ENCODE peak calls at places on chromosomes 6 and 20, in nine cellular contexts. G is uterus, B is sigmoid colon, C is heart left ventricle, E is stomach, P is lower leg skin, I is thyroid gland, J is ovary, Q is adrenal gland. H is an unnamed sample.

GRCh38 chr6:79250107-79250514 is 15.6 kb upstream of the HMGN3 start:
- DNase-seq in P (no peak), G (no peak), J (no peak), I (no peak), C (no peak), E (no peak), Q (no peak), B (no peak), H (no peak)

GRCh38 chr6:94401311-94401710 is 982.0 kb upstream of the EPHA7 start:
- DNase-seq in P (no peak), B (no peak), I (no peak), E (no peak), G (no peak), J (no peak), C (no peak), Q (no peak), H (no peak)

GRCh38 chr6:10518461-10519216 is 2.5 kb upstream of the GCNT2 start:
- DNase-seq in C (no peak), J (no peak), P (peak; percentile 42), Q (no peak), B (no peak), E (no peak), G (no peak), I (no peak), H (no peak)

GRCh38 chr6:4299476-4299875 is 164.1 kb upstream of the ECI2 start:
- DNase-seq in G (no peak), E (no peak), Q (no peak), I (no peak), B (no peak), C (no peak), J (no peak), P (no peak), H (no peak)

GRCh38 chr20:33846291-33846916 is 35.3 kb downstream of the CHMP4B start:
- DNase-seq in Q (no peak), E (no peak), G (peak; percentile 64), P (no peak), B (peak; percentile 80), I (no peak), J (peak; percentile 55), C (peak; percentile 55), H (no peak)

GRCh38 chr6:132512638-132513632 is at the start of gene STX7:
- DNase-seq in E (peak; percentile 90), I (peak; percentile 93), G (peak; percentile 89), B (peak; percentile 94), C (peak; percentile 91), J (peak; percentile 88), Q (peak; percentile 94), P (peak; percentile 97), H (peak; percentile 95)

GRCh38 chr20:40690836-40691565 is 2.0 kb upstream of the MAFB start:
- DNase-seq in Q (no peak), B (no peak), I (no peak), P (peak; percentile 85), G (no peak), J (no peak), C (no peak), E (no peak), H (no peak)

GRCh38 chr6:170282512-170283158 is 8.2 kb downstream of the DLL1 start:
- DNase-seq in B (peak; percentile 46), G (no peak), I (no peak), J (no peak), P (no peak), C (no peak), Q (no peak), E (peak; percentile 20), H (no peak)

GRCh38 chr20:23350007-23350854 is at the start of gene NXT1:
- DNase-seq in J (peak; percentile 96), G (peak; percentile 98), Q (peak; percentile 99), C (peak; percentile 98), B (peak; percentile 99), I (peak; percentile 97), E (peak; percentile 98), P (peak; percentile 99), H (peak; percentile 96)
- TF ChIP-seq CTCF in J (no peak), G (no peak), Q (no peak), C (no peak), B (no peak), I (no peak), E (no peak), P (no peak), H (no peak)

GRCh38 chr6:20403766-20404640 is 2.3 kb downstream of the E2F3 start:
- DNase-seq in G (no peak), P (no peak), C (no peak), J (no peak), B (no peak), I (peak; percentile 14), Q (peak; percentile 59), E (peak; percentile 34), H (no peak)

GRCh38 chr6:20402181-20403079 is 751 bp downstream of the E2F3 start:
- DNase-seq in G (peak; percentile 34), I (peak; percentile 38), C (peak; percentile 62), E (peak; percentile 35), P (peak; percentile 87), B (peak; percentile 67), Q (peak; percentile 60), J (peak; percentile 12), H (peak; percentile 64)

GRCh38 chr6:20403080-20403765 is 1.5 kb downstream of the E2F3 start:
- DNase-seq in G (peak; percentile 64), P (peak; percentile 97), B (peak; percentile 91), C (peak; percentile 95), Q (peak; percentile 89), E (peak; percentile 84), J (peak; percentile 52), I (peak; percentile 89), H (peak; percentile 97)

GRCh38 chr6:20401403-20402180 is at the start of gene E2F3:
- DNase-seq in P (peak; percentile 100), J (peak; percentile 100), Q (peak; percentile 100), I (peak; percentile 100), C (peak; percentile 100), E (peak; percentile 100), B (peak; percentile 100), G (peak; percentile 99), H (peak; percentile 100)

DNA sequence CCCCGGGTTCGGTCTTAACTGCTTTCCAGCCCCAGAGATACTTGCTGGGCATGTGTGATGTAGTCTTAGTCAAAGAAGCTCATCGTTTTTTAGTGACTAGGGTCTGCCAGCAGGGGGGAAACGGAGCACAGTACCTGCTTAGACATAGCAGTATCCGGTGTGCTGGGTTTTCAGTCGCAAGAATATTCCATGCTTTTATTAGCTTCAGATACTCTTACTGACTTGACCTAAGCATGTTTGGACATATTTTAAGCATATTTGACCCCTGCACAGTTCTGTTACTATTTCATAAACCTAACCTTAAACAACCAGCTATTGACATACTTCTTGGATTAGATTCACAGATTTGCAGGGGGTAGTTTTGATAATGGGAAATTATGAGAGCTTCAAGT is 3.0 kb downstream of the E2F3 start:
- DNase-seq in E (no peak), G (no peak), P (no peak), J (no peak), Q (peak; percentile 76), B (no peak), C (peak; percentile 27), I (peak; percentile 66), H (peak; percentile 42)
- TF ChIP-seq POLR2A in E (no peak), G (no peak), P (no peak), J (no peak), Q (no peak), B (no peak), C (no peak), I (no peak), H (no peak)

GRCh38 chr20:18428490-18429173 is 38.2 kb downstream of the DZANK1 start:
- DNase-seq in G (no peak), E (peak; percentile 57), C (peak; percentile 27), J (peak; percentile 38), I (peak; percentile 88), B (no peak), Q (peak; percentile 79), P (no peak), H (peak; percentile 67)

GRCh38 chr20:18427214-18427613 is 39.6 kb downstream of the DZANK1 start:
- DNase-seq in Q (no peak), E (no peak), C (no peak), J (no peak), P (no peak), B (no peak), G (no peak), I (no peak), H (no peak)

GRCh38 chr20:18430172-18430826 is 36.5 kb downstream of the DZANK1 start:
- DNase-seq in G (no peak), I (no peak), B (no peak), J (no peak), E (no peak), P (no peak), Q (no peak), C (no peak), H (no peak)

GRCh38 chr20:18436847-18437246 is 30.0 kb downstream of the DZANK1 start:
- DNase-seq in J (no peak), B (no peak), E (no peak), G (no peak), Q (no peak), C (no peak), P (no peak), I (no peak), H (no peak)

DNA sequence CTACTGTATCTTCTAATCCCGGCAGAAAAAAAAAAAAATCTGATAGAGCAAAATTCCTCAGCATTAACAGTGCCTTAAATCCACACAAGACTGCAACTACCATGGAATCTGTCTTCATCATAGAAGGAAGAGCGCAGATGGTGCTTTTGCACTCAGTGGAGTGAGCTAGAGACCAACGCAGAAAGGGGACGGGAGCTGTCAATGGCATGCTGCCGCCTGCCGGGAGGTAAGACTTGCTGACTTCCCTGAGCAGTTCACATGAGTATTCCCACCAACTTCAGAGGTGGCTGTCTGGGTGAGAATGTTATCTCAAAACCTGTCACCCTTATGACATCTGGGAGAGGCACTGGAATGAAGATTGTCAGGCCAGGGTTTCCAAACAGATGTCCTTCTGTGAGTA is 35.6 kb downstream of the DZANK1 start:
- DNase-seq in C (no peak), I (peak; percentile 70), E (no peak), G (no peak), J (no peak), P (no peak), Q (no peak), B (no peak), H (no peak)
- TF ChIP-seq CTCF in C (no peak), I (no peak), E (no peak), G (no peak), J (no peak), P (no peak), Q (no peak), B (no peak), H (no peak)

GRCh38 chr6:142035890-142036289 is 96.8 kb upstream of the GJE1 start:
- DNase-seq in G (no peak), J (no peak), P (no peak), E (no peak), I (no peak), Q (no peak), B (no peak), C (no peak), H (no peak)

GRCh38 chr6:142026471-142026870 is 106.3 kb upstream of the GJE1 start:
- DNase-seq in B (no peak), P (no peak), I (no peak), J (no peak), E (no peak), G (no peak), C (no peak), Q (no peak), H (no peak)

GRCh38 chr6:142027074-142027473 is 105.7 kb upstream of the GJE1 start:
- DNase-seq in P (no peak), C (no peak), J (no peak), Q (no peak), G (no peak), B (no peak), E (no peak), I (no peak), H (no peak)

GRCh38 chr6:142028527-142028926 is 104.2 kb upstream of the GJE1 start:
- DNase-seq in I (no peak), J (no peak), P (no peak), C (no peak), G (no peak), B (no peak), E (no peak), Q (no peak), H (no peak)

DNA sequence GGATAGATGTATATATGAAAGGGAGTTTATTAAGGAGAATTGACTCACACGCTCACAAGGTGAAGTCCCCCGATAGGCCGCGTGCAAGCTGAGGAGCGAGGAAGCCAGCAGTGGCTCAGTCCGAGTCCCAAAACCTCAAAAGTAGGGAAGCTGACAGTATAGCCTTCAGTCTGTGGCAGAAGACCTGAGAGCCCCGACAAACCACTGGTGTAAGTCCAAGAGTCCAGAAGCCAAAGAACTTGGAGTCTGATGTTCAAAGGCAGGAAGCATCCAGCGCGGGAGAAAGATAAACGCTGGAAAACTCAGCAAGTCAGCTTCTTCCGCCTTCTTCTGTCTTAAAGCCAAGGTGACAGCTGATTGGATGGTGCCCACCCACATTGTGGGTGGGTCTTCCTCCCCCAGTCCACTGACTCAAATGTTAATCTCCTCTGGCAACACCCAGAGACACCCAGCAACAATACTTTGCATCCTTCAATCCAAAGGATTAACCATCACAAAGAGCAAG is 102.6 kb upstream of the GJE1 start:
- DNase-seq in C (no peak), I (no peak), Q (no peak), B (no peak), P (no peak), E (no peak), J (no peak), G (no peak), H (no peak)
- TF ChIP-seq POLR2A in C (no peak), I (no peak), Q (no peak), B (no peak), P (no peak), E (no peak), J (no peak), G (no peak), H (no peak)

H was measured in right lobe of liver.